ENCODE peak calls at places on chromosome 16, in nine cellular contexts. H is AG04450, T is gastrocnemius medialis, G is hepatocyte, Q is neural crest cell, L is choroid plexus epithelial cell, M is AG09319, K is cardiac fibroblast, Y is kidney. C is an unnamed sample.
A peak's percentile ranks its signal among the peaks of the same experiment; 100 is the strongest.

GRCh38 chr16:89357055-89357454 is 133.3 kb downstream of the ANKRD11 start:
- DNase-seq in T (peak; percentile 63), Y (peak; percentile 59), H (no peak), L (no peak), Q (no peak), K (no peak), G (no peak), M (no peak), C (peak; percentile 66)

GRCh38 chr16:57194512-57194911 is 8.4 kb downstream of the RSPRY1 start:
- DNase-seq in T (no peak), H (peak; percentile 71), K (peak; percentile 96), L (peak; percentile 96), G (peak; percentile 61), Q (no peak), M (peak; percentile 52), Y (no peak), C (no peak)

GRCh38 chr16:67632415-67633172 is 12.3 kb upstream of the CARMIL2 start:
- DNase-seq in Y (no peak), G (peak; percentile 59), T (no peak), H (peak; percentile 45), L (peak; percentile 90), K (peak; percentile 32), Q (no peak), M (no peak), C (no peak)

GRCh38 chr16:88971371-88972097 is 5.5 kb downstream of the CBFA2T3 start:
- DNase-seq in T (no peak), Q (no peak), Y (no peak), M (no peak), L (no peak), G (no peak), H (no peak), K (no peak), C (peak; percentile 76)

GRCh38 chr16:4663756-4664465 is 29.5 kb upstream of the NUDT16L1 start:
- DNase-seq in H (no peak), G (no peak), Q (no peak), M (no peak), T (peak; percentile 58), L (peak; percentile 70), K (no peak), Y (no peak), C (no peak)

GRCh38 chr16:66467611-66468010 is 40.5 kb downstream of the BEAN1 start:
- DNase-seq in G (no peak), Q (no peak), M (no peak), T (no peak), H (no peak), K (no peak), Y (no peak), L (no peak), C (no peak)

GRCh38 chr16:78200023-78200389 is 100.6 kb downstream of the WWOX start:
- DNase-seq in Q (no peak), K (no peak), Y (no peak), G (no peak), L (no peak), T (no peak), M (no peak), H (no peak), C (no peak)

GRCh38 chr16:56916571-56917403 is 15.2 kb upstream of the HERPUD1 start:
- DNase-seq in Q (no peak), K (no peak), M (no peak), G (no peak), H (no peak), T (no peak), L (no peak), Y (no peak), C (peak; percentile 66)

GRCh38 chr16:86483-86952 is 8.5 kb downstream of the MPG start:
- DNase-seq in H (no peak), M (no peak), Y (no peak), Q (no peak), K (no peak), G (no peak), T (no peak), L (no peak), C (no peak)

GRCh38 chr16:28596840-28597691 is at the start of gene SULT1A2:
- DNase-seq in Y (peak; percentile 86), K (no peak), Q (no peak), H (no peak), T (no peak), G (peak; percentile 76), L (no peak), M (no peak), C (no peak)

GRCh38 chr16:89009343-89010209 is 32.6 kb upstream of the CBFA2T3 start:
- DNase-seq in G (peak; percentile 76), H (no peak), T (no peak), Y (peak; percentile 63), M (no peak), K (peak; percentile 17), L (peak; percentile 21), Q (no peak), C (no peak)

GRCh38 chr16:23711785-23712184 is 1.2 kb downstream of the ERN2 start:
- DNase-seq in L (no peak), H (no peak), Y (no peak), G (no peak), M (no peak), K (no peak), Q (no peak), T (no peak), C (peak; percentile 72)

GRCh38 chr16:48542020-48542473 is 67.9 kb downstream of the N4BP1 start:
- DNase-seq in H (no peak), M (no peak), Y (peak; percentile 80), G (peak; percentile 41), T (peak; percentile 62), Q (no peak), L (peak; percentile 70), K (peak; percentile 69), C (no peak)

GRCh38 chr16:72819345-72819744 is 228.6 kb downstream of the ZFHX3 start:
- DNase-seq in Y (no peak), H (no peak), M (no peak), K (peak; percentile 79), L (peak; percentile 63), Q (no peak), T (no peak), G (no peak), C (no peak)

GRCh38 chr16:69371564-69371963 is 14.2 kb downstream of the TERF2 start:
- DNase-seq in M (no peak), L (no peak), G (no peak), Q (no peak), H (no peak), Y (no peak), T (no peak), K (no peak), C (no peak)
- TF ChIP-seq CTCF in M (no peak), L (no peak), G (no peak), Q (no peak), H (no peak), Y (no peak), T (no peak), K (no peak), C (no peak)

GRCh38 chr16:16045311-16045710 is 95.9 kb downstream of the ABCC1 start:
- DNase-seq in Y (no peak), Q (no peak), T (no peak), K (peak; percentile 59), L (peak; percentile 13), H (no peak), G (no peak), M (no peak), C (no peak)

GRCh38 chr16:16047761-16048160 is 98.3 kb downstream of the ABCC1 start:
- DNase-seq in G (no peak), Q (no peak), Y (no peak), H (no peak), T (no peak), L (no peak), M (no peak), K (no peak), C (no peak)

GRCh38 chr16:16042076-16042475 is 92.7 kb downstream of the ABCC1 start:
- DNase-seq in H (peak; percentile 74), Y (no peak), L (peak; percentile 88), Q (no peak), K (peak; percentile 58), M (peak; percentile 80), G (peak; percentile 73), T (no peak), C (no peak)

GRCh38 chr16:16048904-16049582 is 99.6 kb downstream of the ABCC1 start:
- DNase-seq in T (peak; percentile 49), M (no peak), Q (no peak), G (no peak), L (no peak), K (no peak), H (no peak), Y (no peak), C (no peak)

DNA sequence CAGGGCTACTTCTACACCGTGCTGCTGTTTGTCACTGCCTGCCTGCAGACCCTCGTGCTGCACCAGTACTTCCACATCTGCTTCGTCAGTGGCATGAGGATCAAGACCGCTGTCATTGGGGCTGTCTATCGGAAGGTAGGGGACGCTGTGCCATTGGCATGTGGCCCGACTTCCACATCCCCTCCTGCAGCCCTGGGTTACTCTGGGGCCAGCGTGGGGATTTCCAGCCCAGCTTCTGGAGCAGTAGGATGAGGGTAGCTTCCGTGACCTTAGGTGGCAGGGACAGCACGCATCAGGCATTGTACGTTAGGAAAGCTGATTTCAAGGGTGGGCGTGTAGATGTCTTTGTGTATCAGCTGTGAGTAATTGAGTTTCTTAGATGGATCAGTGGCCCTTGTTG is 96.5 kb downstream of the ABCC1 start:
- DNase-seq in G (no peak), Y (no peak), M (no peak), T (no peak), L (no peak), K (no peak), Q (no peak), H (no peak), C (no peak)
- TF ChIP-seq CTCF in G (no peak), Y (peak; percentile 0), M (no peak), T (no peak), L (peak; percentile 37), K (no peak), Q (peak; percentile 19), H (peak; percentile 29), C (no peak)

GRCh38 chr16:15888072-15888976 is at the start of gene CEP20:
- DNase-seq in K (peak; percentile 99), G (peak; percentile 100), H (peak; percentile 97), Y (peak; percentile 100), T (peak; percentile 99), Q (peak; percentile 99), L (peak; percentile 99), M (peak; percentile 96), C (peak; percentile 100)
- TF ChIP-seq CTCF in K (no peak), G (no peak), H (peak; percentile 20), Y (peak; percentile 17), T (peak; percentile 32), Q (peak; percentile 32), L (peak; percentile 14), M (no peak), C (peak; percentile 22)

GRCh38 chr16:29862884-29863668 is at the start of gene CDIPT:
- DNase-seq in Q (peak; percentile 84), L (peak; percentile 99), K (peak; percentile 99), Y (peak; percentile 96), M (peak; percentile 94), G (peak; percentile 97), H (peak; percentile 93), T (peak; percentile 94), C (peak; percentile 91)

GRCh38 chr16:29860218-29860617 is 2.8 kb downstream of the CDIPT start:
- DNase-seq in H (no peak), M (no peak), Y (no peak), L (no peak), G (no peak), K (no peak), T (no peak), Q (no peak), C (no peak)

GRCh38 chr16:29864205-29864604 is 1.2 kb upstream of the CDIPT start:
- DNase-seq in Q (no peak), K (no peak), L (no peak), T (no peak), H (no peak), M (no peak), G (no peak), Y (no peak), C (no peak)

GRCh38 chr16:29863669-29863984 is 601 bp upstream of the CDIPT start:
- DNase-seq in K (no peak), G (no peak), M (no peak), T (no peak), H (no peak), Q (no peak), L (no peak), Y (no peak), C (no peak)

GRCh38 chr16:29862383-29862883 is 593 bp downstream of the CDIPT start:
- DNase-seq in H (no peak), G (peak; percentile 52), M (no peak), Q (no peak), T (no peak), K (peak; percentile 37), Y (no peak), L (peak; percentile 35), C (peak; percentile 67)
- TF ChIP-seq CTCF in H (peak; percentile 21), G (peak; percentile 5), M (peak; percentile 35), Q (no peak), T (no peak), K (peak; percentile 24), Y (peak; percentile 7), L (peak; percentile 50), C (peak; percentile 11)